ENCODE peak calls at places on chromosomes 4 and X, in four cellular contexts. X is mammary epithelial cell, Y is H9, J is endothelial cell. P is an unnamed sample.

GRCh38 chrX:41449615-41450014 is 2.5 kb downstream of the NYX start:
- DNase-seq in X (peak), Y (no peak), J (no peak), P (no peak)

GRCh38 chr4:33886356-33886755 is 2358.0 kb downstream of the ARAP2 start:
- DNase-seq in X (no peak), Y (no peak), J (no peak), P (no peak)

GRCh38 chr4:24770111-24770584 is 25.2 kb upstream of the SOD3 start:
- DNase-seq in X (peak), Y (no peak), J (no peak), P (peak)

GRCh38 chrX:130861462-130861861 is 41.5 kb downstream of the ENOX2 start:
- DNase-seq in X (no peak), Y (no peak), J (no peak), P (no peak)

GRCh38 chrX:130179579-130180215 is 7.9 kb downstream of the RAB33A start:
- DNase-seq in X (no peak), Y (no peak), J (no peak), P (no peak)

GRCh38 chr4:89741768-89742167 is 95.2 kb downstream of the SNCA start:
- DNase-seq in X (no peak), Y (no peak), J (no peak), P (no peak)

GRCh38 chrX:86021652-86022289 is 25.6 kb downstream of the CHM start:
- DNase-seq in X (no peak), Y (no peak), J (no peak), P (no peak)

GRCh38 chrX:130097507-130098201 is 12.6 kb downstream of the ELF4 start:
- DNase-seq in X (no peak), Y (no peak), J (peak), P (no peak)

GRCh38 chr4:135492439-135492838 is 1290.8 kb upstream of the PABPC4L start:
- DNase-seq in X (no peak), Y (no peak), J (no peak), P (no peak)

GRCh38 chr4:76246025-76246424 is 5.5 kb upstream of the FAM47E start:
- DNase-seq in X (no peak), Y (no peak), J (no peak), P (no peak)

GRCh38 chr4:175051974-175052373 is 133.8 kb downstream of the ADAM29 start:
- DNase-seq in X (no peak), Y (no peak), J (no peak), P (no peak)

GRCh38 chr4:175054980-175055379 is 136.8 kb downstream of the ADAM29 start:
- DNase-seq in X (no peak), Y (peak), J (no peak), P (no peak)
- TF ChIP-seq CTCF in X (no peak), Y (peak), J (no peak), P (no peak)

DNA sequence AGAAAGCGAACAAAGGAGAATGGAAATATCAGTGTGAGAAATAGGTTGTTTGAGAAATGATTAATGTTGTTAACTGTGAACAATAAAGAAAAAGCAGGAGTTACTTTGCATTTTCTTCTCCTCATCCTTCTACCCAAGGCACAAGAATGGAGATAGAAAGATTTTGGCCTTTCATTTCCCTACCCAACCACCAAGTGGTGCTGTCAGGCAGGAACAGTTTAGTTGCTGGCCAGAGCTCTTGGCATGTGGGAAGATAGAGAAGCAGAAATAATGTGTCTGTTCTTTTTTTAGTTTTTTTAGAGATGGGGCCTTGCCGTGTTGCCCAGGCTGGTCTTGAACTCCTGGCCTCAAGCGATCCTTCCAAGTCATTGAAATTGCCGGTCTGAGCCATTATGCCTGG is 12.8 kb downstream of the HOPX start:
- DNase-seq in X (no peak), Y (no peak), J (no peak), P (no peak)
- TF ChIP-seq CTCF in X (peak), Y (peak), J (peak), P (peak)

GRCh38 chr4:128159967-128160366 is 98.9 kb downstream of the LARP1B start:
- DNase-seq in X (peak), Y (no peak), J (no peak), P (no peak)
- TF ChIP-seq CTCF in X (peak), Y (no peak), J (no peak), P (no peak)

GRCh38 chr4:122384245-122384644 is 5.4 kb downstream of the ADAD1 start:
- DNase-seq in X (no peak), Y (no peak), J (no peak), P (no peak)

GRCh38 chr4:122383341-122383740 is 4.5 kb downstream of the ADAD1 start:
- DNase-seq in X (no peak), Y (no peak), J (no peak), P (no peak)

GRCh38 chr4:122377352-122377751 is 1.5 kb upstream of the ADAD1 start:
- DNase-seq in X (no peak), Y (no peak), J (no peak), P (no peak)

GRCh38 chr4:122379239-122379638 is 428 bp downstream of the ADAD1 start:
- DNase-seq in X (no peak), Y (no peak), J (no peak), P (no peak)

GRCh38 chr4:122378711-122379110 is at the start of gene ADAD1:
- DNase-seq in X (no peak), Y (no peak), J (no peak), P (no peak)
- TF ChIP-seq CTCF in X (no peak), Y (no peak), J (no peak), P (no peak)

DNA sequence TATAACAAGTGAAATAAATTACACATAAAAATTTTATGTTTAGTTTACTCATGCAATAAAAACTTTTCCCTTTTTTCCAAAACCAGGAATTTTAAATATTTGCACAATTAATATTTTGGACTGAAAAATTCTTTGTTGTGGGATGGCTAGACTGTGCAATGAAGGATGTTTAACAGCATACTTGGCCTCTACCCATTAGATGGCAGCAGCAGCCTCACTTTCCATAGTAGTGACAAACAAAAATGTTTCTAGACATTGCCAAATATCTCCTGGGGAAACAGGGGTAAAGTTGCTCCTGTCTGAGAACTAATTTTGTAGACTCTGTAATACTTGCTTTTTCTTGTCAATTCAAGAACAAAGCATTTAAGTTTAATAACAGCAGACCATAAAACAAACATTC is 49.8 kb downstream of the SCLT1 start:
- DNase-seq in X (no peak), Y (no peak), J (no peak), P (no peak)
- TF ChIP-seq CTCF in X (peak), Y (peak), J (no peak), P (peak)

GRCh38 chrX:292900-293897 is 12.0 kb downstream of the PLCXD1 start:
- DNase-seq in X (no peak), Y (no peak), J (no peak), P (no peak)
- TF ChIP-seq CTCF in X (no peak), Y (no peak), J (no peak), P (no peak)

DNA sequence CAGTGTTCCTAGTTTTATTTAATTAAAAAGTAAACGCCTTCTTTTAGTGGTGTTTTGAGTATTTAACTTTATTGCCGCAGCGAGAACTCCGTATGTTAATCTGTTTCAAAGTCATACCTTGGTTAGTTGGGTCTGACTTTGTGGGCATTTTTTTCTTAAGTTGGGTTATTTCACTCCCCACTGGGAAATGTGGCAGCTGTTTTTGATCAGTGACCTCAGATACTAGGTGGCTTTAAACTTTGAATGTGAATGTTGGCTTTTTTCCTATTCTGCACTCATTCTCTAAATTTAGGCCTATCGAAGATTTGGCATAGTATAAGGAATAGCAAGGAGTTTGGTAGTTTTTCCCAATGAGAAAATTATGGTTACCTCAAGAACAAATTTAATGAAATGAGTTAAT is 85.9 kb downstream of the FIP1L1 start:
- DNase-seq in X (no peak), Y (no peak), J (no peak), P (no peak)
- TF ChIP-seq CTCF in X (no peak), Y (no peak), J (no peak), P (no peak)